ENCODE peak calls at places on chromosomes 12 and 14, in five cellular contexts. L is Right ventricle myocardium superior; I is NCI-H1694 treated with DMSO at 0.1 percent for 48 hours; C is activated effector memory CD4-positive, alpha-beta T cell treated with anti-CD3 and anti-CD28 coated beads, Interleukin-2, amount 50 U/mL, for 16 hours; Z is GF-D8. G is an unnamed sample.

GRCh38 chr14:59238242-59238641 is 49.8 kb downstream of the DAAM1 start:
- DNase-seq in Z (no peak), I (no peak), L (no peak), C (no peak), G (no peak)

GRCh38 chr14:99179506-99179905 is 92.5 kb downstream of the BCL11B start:
- DNase-seq in Z (no peak), C (peak), L (no peak), I (no peak), G (no peak)

GRCh38 chr12:90808568-90808967 is 146.4 kb downstream of the CCER1 start:
- DNase-seq in L (no peak), Z (no peak), I (no peak), C (no peak), G (no peak)

GRCh38 chr12:122067966-122068365 is 10.6 kb upstream of the MLXIP start:
- DNase-seq in I (no peak), Z (peak), C (peak), L (no peak), G (no peak)

GRCh38 chr12:59086124-59086523 is 165.8 kb upstream of the LRIG3 start:
- DNase-seq in I (no peak), Z (no peak), L (no peak), C (no peak), G (no peak)

GRCh38 chr12:110498984-110499706 is 2.8 kb downstream of the VPS29 start:
- DNase-seq in C (no peak), L (no peak), Z (peak), I (no peak), G (no peak)

GRCh38 chr14:21652209-21652808 is 1.3 kb upstream of the OR4E2 start:
- DNase-seq in I (no peak), C (no peak), L (no peak), Z (no peak), G (peak)

GRCh38 chr12:92424338-92424737 is 278.5 kb upstream of the PLEKHG7 start:
- DNase-seq in I (no peak), L (no peak), C (no peak), Z (no peak), G (no peak)